ENCODE peak calls at places on chromosomes 7 and 10, in six cellular contexts. H is WERI-Rb-1, T is GM12865, L is IMR-90, D is lower lobe of right lung, X is body of pancreas. S is an unnamed sample.

GRCh38 chr7:22411977-22412693 is 55.2 kb upstream of the RAPGEF5 start:
- DNase-seq in D (no peak), L (no peak), H (no peak), X (no peak), T (no peak), S (no peak)

GRCh38 chr7:81869670-81870069 is 99.8 kb upstream of the HGF start:
- DNase-seq in D (no peak), T (peak), L (no peak), X (no peak), H (no peak), S (no peak)

GRCh38 chr7:7962851-7963250 is 5.7 kb upstream of the GLCCI1 start:
- DNase-seq in D (no peak), H (no peak), T (no peak), L (peak), X (no peak), S (no peak)

GRCh38 chr7:14900051-14900450 is 2.5 kb downstream of the DGKB start:
- DNase-seq in X (no peak), L (peak), D (no peak), T (no peak), H (no peak), S (no peak)

GRCh38 chr10:46232666-46233065 is 54.1 kb upstream of the ANTXRL start:
- DNase-seq in T (no peak), H (no peak), L (no peak), D (no peak), X (no peak), S (no peak)

GRCh38 chr10:52213511-52213831 is 100.6 kb upstream of the DKK1 start:
- DNase-seq in L (peak), T (no peak), D (no peak), H (peak), X (peak), S (no peak)

GRCh38 chr10:70742537-70743429 is 42.4 kb downstream of the TBATA start:
- DNase-seq in T (no peak), L (peak), D (peak), H (no peak), X (no peak), S (no peak)

GRCh38 chr7:151433721-151434400 is 6.1 kb downstream of the CRYGN start:
- DNase-seq in X (no peak), D (no peak), T (no peak), L (no peak), H (no peak), S (no peak)

GRCh38 chr10:61592581-61592980 is 70.1 kb upstream of the CABCOCO1 start:
- DNase-seq in D (no peak), H (peak), X (no peak), L (no peak), T (peak), S (no peak)

GRCh38 chr7:51187941-51188340 is 128.7 kb downstream of the COBL start:
- DNase-seq in H (peak), T (peak), L (no peak), X (peak), D (no peak), S (no peak)

GRCh38 chr10:118584181-118584954 is 11.1 kb downstream of the PRLHR start:
- DNase-seq in H (no peak), D (no peak), T (no peak), L (peak), X (no peak), S (no peak)

GRCh38 chr7:68485253-68485914 is 1112.9 kb upstream of the AUTS2 start:
- DNase-seq in X (no peak), L (no peak), T (no peak), H (no peak), D (no peak), S (no peak)

GRCh38 chr7:126450269-126450671 is 802.5 kb downstream of the GRM8 start:
- DNase-seq in D (no peak), H (no peak), L (no peak), X (no peak), T (peak), S (no peak)

GRCh38 chr7:82268632-82269031 is 174.9 kb downstream of the CACNA2D1 start:
- DNase-seq in T (no peak), D (no peak), L (no peak), X (no peak), H (no peak), S (no peak)

GRCh38 chr7:50641442-50642405 is 76.5 kb upstream of the DDC start:
- DNase-seq in D (no peak), H (peak), L (no peak), T (no peak), X (peak), S (no peak)

GRCh38 chr7:75688200-75689136 is 50.3 kb downstream of the HIP1 start:
- DNase-seq in T (peak), D (no peak), L (no peak), X (peak), H (no peak), S (no peak)

GRCh38 chr10:128147064-128147463 is 20.8 kb upstream of the MKI67 start:
- DNase-seq in L (no peak), H (no peak), X (no peak), D (no peak), T (peak), S (no peak)

GRCh38 chr7:16836481-16836880 is 31.7 kb upstream of the AGR2 start:
- DNase-seq in X (no peak), T (no peak), D (no peak), L (peak), H (no peak), S (no peak)

GRCh38 chr7:29139191-29139590 is 7.1 kb downstream of the CPVL start:
- DNase-seq in D (no peak), X (no peak), T (no peak), L (no peak), H (no peak), S (no peak)

GRCh38 chr10:59098387-59098786 is 78.1 kb upstream of the PHYHIPL start:
- DNase-seq in D (no peak), X (no peak), H (no peak), L (peak), T (no peak), S (no peak)

GRCh38 chr10:108360187-108360586 is 1195.7 kb upstream of the SORCS1 start:
- DNase-seq in L (peak), H (no peak), T (peak), D (no peak), X (no peak), S (no peak)

GRCh38 chr10:16481052-16481728 is 40.5 kb downstream of the C1QL3 start:
- DNase-seq in H (no peak), T (no peak), L (no peak), D (no peak), X (no peak), S (no peak)

GRCh38 chr7:117949232-117949631 is 76.0 kb upstream of the CTTNBP2 start:
- DNase-seq in T (no peak), X (no peak), D (no peak), H (no peak), L (peak), S (no peak)
- TF ChIP-seq CTCF in T (peak), X (no peak), D (no peak), H (no peak), L (no peak), S (no peak)

DNA sequence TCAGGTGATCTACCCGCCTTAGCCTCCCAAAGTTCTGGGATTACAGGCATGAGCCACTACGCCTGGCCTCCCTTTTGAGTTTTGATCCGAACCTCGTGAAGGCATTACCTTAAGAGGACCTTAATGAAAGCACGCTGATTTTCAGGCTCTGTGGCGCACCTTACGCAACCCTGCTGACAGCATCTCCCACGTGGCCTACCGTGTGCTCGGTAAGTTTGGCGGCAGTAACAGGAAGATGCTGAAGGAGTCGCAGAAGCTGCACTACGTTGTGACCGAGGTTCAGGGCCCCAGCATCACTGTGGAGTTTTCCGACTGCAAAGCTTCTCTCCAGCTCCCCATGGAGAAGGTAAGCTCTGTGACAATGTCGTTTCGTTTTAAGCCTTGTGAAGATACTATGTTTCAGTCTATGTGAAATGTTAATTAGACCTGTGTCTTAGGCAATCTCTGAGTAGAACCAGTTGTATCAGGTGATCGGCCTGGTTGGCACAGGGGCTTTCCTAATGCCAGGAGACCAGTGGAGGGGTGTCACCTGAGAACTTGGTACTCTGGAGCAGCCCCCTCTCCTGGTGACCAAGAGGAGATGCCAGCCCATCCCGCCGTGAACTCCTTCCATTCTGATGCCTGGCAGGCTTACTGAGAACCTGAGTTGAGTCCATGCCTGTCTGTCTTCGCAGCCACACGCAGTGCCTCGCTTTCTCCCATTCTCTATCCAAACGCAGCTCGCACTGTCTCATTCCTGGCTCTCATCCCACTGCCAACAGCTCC is 43.5 kb downstream of the TRRAP start:
- DNase-seq in L (no peak), H (no peak), D (no peak), X (no peak), T (no peak), S (no peak)
- TF ChIP-seq CTCF in L (no peak), H (peak), D (no peak), X (no peak), T (no peak), S (no peak)

GRCh38 chr10:48548531-48549135 is 56.2 kb downstream of the ARHGAP22 start:
- DNase-seq in H (no peak), D (no peak), T (no peak), L (no peak), X (no peak), S (no peak)
- TF ChIP-seq CTCF in H (no peak), D (no peak), T (no peak), L (no peak), X (no peak), S (no peak)

GRCh38 chr7:88357295-88357694 is 50.6 kb upstream of the STEAP4 start:
- DNase-seq in T (peak), D (peak), X (peak), L (no peak), H (no peak), S (no peak)
- TF ChIP-seq CTCF in T (no peak), D (peak), X (no peak), L (no peak), H (peak), S (no peak)

DNA sequence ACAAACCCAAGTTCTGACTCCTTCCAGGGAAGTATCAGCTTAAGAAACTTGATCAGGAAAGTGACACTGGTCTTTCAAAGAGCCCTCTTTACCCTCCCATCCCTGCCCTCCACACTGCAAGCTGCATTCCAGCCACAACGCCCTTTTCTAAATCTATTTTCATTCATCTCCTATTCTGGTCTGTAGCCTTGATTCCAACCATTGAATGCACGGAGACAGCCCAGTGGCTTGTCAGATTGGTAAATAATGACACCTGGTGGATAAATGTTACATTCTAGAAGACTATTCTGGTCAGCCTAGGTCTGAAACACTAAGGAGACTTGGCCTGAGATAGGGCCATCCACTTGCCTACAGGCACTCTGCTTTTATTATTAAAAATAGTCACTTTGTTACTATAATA is 20.9 kb downstream of the MORN4 start:
- DNase-seq in T (peak), X (no peak), L (peak), D (no peak), H (peak), S (no peak)
- TF ChIP-seq CTCF in T (no peak), X (no peak), L (peak), D (peak), H (peak), S (no peak)

DNA sequence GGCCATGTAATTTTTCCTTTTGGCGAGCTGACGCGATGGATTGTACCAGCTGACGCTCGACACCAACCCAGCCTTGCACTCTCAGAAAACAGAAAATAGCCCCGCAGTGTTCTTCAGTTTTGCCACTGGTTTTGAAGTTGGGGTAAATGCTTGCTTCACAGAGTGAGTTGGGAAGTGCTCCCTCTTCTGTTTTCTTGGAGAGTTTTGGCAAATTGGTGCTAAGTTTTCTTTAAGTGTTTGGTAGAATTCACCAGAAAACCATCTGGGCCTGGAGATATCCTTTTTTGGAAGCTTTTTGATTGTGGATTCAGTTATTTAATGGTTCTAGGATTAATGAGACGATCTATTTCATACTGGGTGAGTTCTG is 252.8 kb downstream of the ELFN1 start:
- DNase-seq in D (no peak), X (no peak), T (no peak), H (no peak), L (no peak), S (no peak)
- TF ChIP-seq CTCF in D (no peak), X (no peak), T (no peak), H (no peak), L (peak), S (no peak)

GRCh38 chr7:47796347-47796746 is 151.9 kb downstream of the PKD1L1 start:
- DNase-seq in D (no peak), L (peak), T (no peak), X (no peak), H (no peak), S (no peak)
- TF ChIP-seq CTCF in D (no peak), L (peak), T (no peak), X (no peak), H (no peak), S (no peak)

GRCh38 chr10:92080244-92080643 is 156.7 kb downstream of the BTAF1 start:
- DNase-seq in X (no peak), L (no peak), T (no peak), D (no peak), H (no peak), S (no peak)
- TF ChIP-seq CTCF in X (no peak), L (no peak), T (no peak), D (no peak), H (no peak), S (no peak)